ENCODE peak calls at places on chromosomes 12 and 14, in four cellular contexts. B, O, D and I are unnamed samples.

GRCh38 chr12:2101359-2101758 is 48.6 kb downstream of the CACNA1C start:
- DNase-seq in B (no peak), D (no peak), O (no peak), I (no peak)

GRCh38 chr12:104957388-104958008 is 592 bp downstream of the SLC41A2 start:
- DNase-seq in O (no peak), D (peak; percentile 19), B (no peak), I (no peak)

GRCh38 chr12:121805800-121806555 is 2.2 kb downstream of the SETD1B start:
- DNase-seq in D (no peak), B (no peak), O (no peak), I (no peak)

GRCh38 chr14:73758392-73759182 is 44.4 kb upstream of the PNMA1 start:
- DNase-seq in O (peak; percentile 41), D (peak; percentile 60), B (peak; percentile 72), I (peak; percentile 91)

GRCh38 chr14:74438351-74438915 is 12.4 kb upstream of the SYNDIG1L start:
- DNase-seq in D (no peak), O (no peak), B (no peak), I (peak; percentile 84)

GRCh38 chr12:106971065-106971464 is 15.4 kb downstream of the TMEM263 start:
- DNase-seq in D (no peak), O (no peak), B (no peak), I (no peak)

GRCh38 chr12:14995583-14996425 is 23.0 kb downstream of the PDE6H start:
- DNase-seq in D (no peak), O (peak; percentile 22), B (no peak), I (peak; percentile 40)

GRCh38 chr12:62256408-62257079 is 3.7 kb upstream of the USP15 start:
- DNase-seq in B (no peak), O (no peak), D (no peak), I (no peak)

GRCh38 chr12:76455582-76456345 is 103.8 kb downstream of the OSBPL8 start:
- DNase-seq in B (no peak), D (no peak), O (peak; percentile 43), I (peak; percentile 90)